ENCODE peak calls at places on chromosomes 3 and 15, in seven cellular contexts. L is heart right ventricle; T is CD8-positive, alpha-beta T cell; G is dorsolateral prefrontal cortex; Y is prostate gland; M is sigmoid colon; Z is IMR-90. V is an unnamed sample.

GRCh38 chr3:8336456-8336855 is 165.2 kb upstream of the LMCD1 start:
- DNase-seq in L (no peak), T (no peak), Y (no peak), Z (no peak), M (no peak), G (no peak), V (no peak)

GRCh38 chr15:74817370-74817737 is 4.7 kb downstream of the LMAN1L start:
- DNase-seq in L (peak; percentile 58), Z (peak; percentile 16), Y (peak; percentile 73), G (no peak), M (no peak), T (no peak), V (no peak)

GRCh38 chr3:156576887-156577427 is 22.0 kb upstream of the SSR3 start:
- DNase-seq in L (no peak), Y (no peak), M (no peak), G (no peak), T (no peak), Z (no peak), V (no peak)

GRCh38 chr3:105842449-105842848 is 26.4 kb downstream of the CBLB start:
- DNase-seq in Z (no peak), G (no peak), T (no peak), Y (no peak), L (no peak), M (no peak), V (no peak)

GRCh38 chr3:115021061-115021460 is 126.0 kb downstream of the ZBTB20 start:
- DNase-seq in Y (no peak), M (no peak), Z (no peak), L (no peak), G (no peak), T (no peak), V (no peak)

GRCh38 chr3:17162116-17162515 is 277.4 kb downstream of the PLCL2 start:
- DNase-seq in Z (no peak), Y (no peak), G (no peak), M (no peak), T (no peak), L (no peak), V (no peak)

GRCh38 chr3:36826240-36826639 is 61.9 kb upstream of the DCLK3 start:
- DNase-seq in G (no peak), L (no peak), T (no peak), Z (no peak), Y (no peak), M (no peak), V (no peak)

GRCh38 chr15:39701988-39702387 is 80.7 kb downstream of the FSIP1 start:
- DNase-seq in G (no peak), M (no peak), L (no peak), Y (no peak), T (no peak), Z (no peak), V (no peak)

GRCh38 chr3:5426094-5426883 is 238.8 kb downstream of the EDEM1 start:
- DNase-seq in G (peak; percentile 88), Z (peak; percentile 22), T (peak; percentile 21), L (peak; percentile 71), M (peak; percentile 77), Y (peak; percentile 65), V (no peak)

GRCh38 chr3:36932979-36933378 is 11.9 kb downstream of the TRANK1 start:
- DNase-seq in T (no peak), L (no peak), G (no peak), Z (peak; percentile 44), Y (no peak), M (no peak), V (no peak)

GRCh38 chr15:99443768-99444446 is 121.9 kb upstream of the MEF2A start:
- DNase-seq in M (peak; percentile 57), Y (peak; percentile 3), T (no peak), Z (no peak), L (no peak), G (no peak), V (no peak)

GRCh38 chr3:51937611-51938450 is 3.9 kb downstream of the RRP9 start:
- DNase-seq in M (peak; percentile 55), G (no peak), Y (no peak), L (no peak), Z (no peak), T (no peak), V (no peak)

GRCh38 chr15:92650256-92650655 is 5.3 kb downstream of the FAM174B start:
- DNase-seq in Y (no peak), G (no peak), M (no peak), T (no peak), Z (no peak), L (no peak), V (no peak)

GRCh38 chr3:99838755-99839154 is 21.1 kb downstream of the CMSS1 start:
- DNase-seq in G (no peak), L (no peak), M (no peak), Z (no peak), T (no peak), Y (no peak), V (no peak)

GRCh38 chr3:174620855-174621457 is 238.2 kb upstream of the NAALADL2 start:
- DNase-seq in L (no peak), Z (no peak), M (no peak), Y (no peak), T (no peak), G (no peak), V (no peak)

GRCh38 chr3:64163755-64164148 is 61.5 kb downstream of the PRICKLE2 start:
- DNase-seq in Z (peak; percentile 96), Y (no peak), L (no peak), G (no peak), T (no peak), M (no peak), V (peak; percentile 93)

GRCh38 chr15:22969512-22969911 is 10.7 kb downstream of the CYFIP1 start:
- DNase-seq in M (no peak), Z (no peak), G (no peak), L (no peak), T (no peak), Y (no peak), V (no peak)

GRCh38 chr3:10507331-10507730 is 1.9 kb upstream of the ATP2B2 start:
- DNase-seq in G (no peak), Z (no peak), T (no peak), L (no peak), M (no peak), Y (no peak), V (no peak)
- H3K27me3 ChIP-seq in G (no peaks in the 10 kb centered on the region), Z (peaks cover 60% of the 10 kb centered on the region), T (no peaks in the 10 kb centered on the region), L (peaks cover 38% of the 10 kb centered on the region), M (peaks cover 31% of the 10 kb centered on the region), Y (peaks cover 14% of the 10 kb centered on the region), V (peaks cover 21% of the 10 kb centered on the region)

DNA sequence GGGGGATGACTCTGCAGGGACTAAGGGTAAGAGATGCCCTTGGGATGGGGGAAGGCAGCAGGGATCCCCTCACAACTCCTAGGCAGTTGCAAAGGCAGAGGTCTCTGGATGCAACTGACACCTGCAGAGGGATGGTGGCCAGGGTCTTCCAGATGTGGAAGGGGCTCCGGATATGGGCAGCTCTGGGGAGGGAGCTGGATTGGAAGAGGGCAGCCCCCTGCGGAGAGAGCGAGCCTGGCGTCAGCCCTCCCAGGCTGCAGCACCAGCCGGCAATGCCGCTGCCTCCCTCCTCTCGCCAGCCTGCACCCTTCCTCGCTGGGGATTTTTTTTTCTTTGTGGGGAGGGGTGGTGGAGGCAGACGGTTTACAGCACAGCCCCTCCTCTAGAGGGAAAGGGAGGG is 1.7 kb downstream of the INSYN1 start:
- DNase-seq in M (no peak), G (no peak), L (no peak), Z (no peak), Y (no peak), T (no peak), V (no peak)
- H3K4me3 ChIP-seq in M (peak overlapping the region; percentile 46), G (peak overlapping the region; percentile 65), L (peak overlapping the region; percentile 69), Z (no peak overlapping the region), Y (peak overlapping the region; percentile 59), T (no peak overlapping the region), V (no peak overlapping the region)

GRCh38 chr3:42501681-42502428 is 588 bp upstream of the VIPR1 start:
- DNase-seq in L (peak; percentile 72), G (no peak), T (peak; percentile 49), Z (peak; percentile 2), M (peak; percentile 68), Y (peak; percentile 76), V (no peak)
- TF ChIP-seq CTCF in L (peak; percentile 55), G (peak; percentile 70), T (peak; percentile 65), Z (peak; percentile 35), M (no peak), Y (peak; percentile 88), V (peak; percentile 57)

DNA sequence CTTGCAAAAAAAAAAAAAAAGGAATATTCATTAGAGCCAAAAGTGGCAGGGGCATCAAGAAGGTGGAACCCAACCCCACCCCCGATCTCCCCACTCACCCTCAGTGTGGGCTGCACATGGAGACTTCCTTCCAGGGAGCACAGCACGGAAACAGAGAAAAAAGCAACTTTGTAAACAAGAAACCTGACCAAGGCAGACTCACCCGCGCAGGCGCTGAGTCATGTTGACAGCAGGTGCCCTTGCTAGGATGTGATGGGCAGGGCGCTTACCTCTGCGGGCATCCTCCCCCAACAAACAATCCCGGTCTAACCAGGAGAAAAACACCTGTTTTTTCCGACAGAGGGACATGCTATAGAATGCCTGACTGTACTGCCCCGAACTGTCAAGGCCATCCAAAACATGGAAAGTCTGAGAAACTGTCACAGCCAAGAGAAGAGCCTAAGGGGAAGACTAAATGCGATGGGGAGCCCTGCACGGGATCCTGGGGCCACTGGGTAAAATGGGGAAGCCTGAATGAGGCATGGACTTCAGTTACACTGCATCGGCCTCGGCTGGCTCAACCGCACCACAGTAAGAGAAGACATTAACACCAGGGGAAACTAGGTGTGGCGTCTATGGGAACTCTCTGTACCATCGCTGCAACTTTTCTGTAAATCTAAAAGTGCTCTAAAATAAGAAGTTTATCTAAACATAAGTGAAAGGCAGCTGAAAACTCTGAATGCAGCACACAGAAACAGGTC is 66.7 kb upstream of the GATA2 start:
- DNase-seq in M (peak; percentile 19), L (no peak), Z (peak; percentile 17), T (no peak), G (no peak), Y (no peak), V (no peak)
- H3K27me3 ChIP-seq in M (peaks cover 22% of the 10 kb centered on the region), L (peaks cover 41% of the 10 kb centered on the region), Z (peaks cover 57% of the 10 kb centered on the region), T (no peaks in the 10 kb centered on the region), G (peaks cover 16% of the 10 kb centered on the region), Y (no peaks in the 10 kb centered on the region), V (peaks cover 3% of the 10 kb centered on the region)

GRCh38 chr15:68209735-68210408 is 4.7 kb upstream of the CALML4 start:
- DNase-seq in G (no peak), Z (no peak), L (no peak), M (peak; percentile 62), T (peak; percentile 3), Y (no peak), V (no peak)

GRCh38 chr15:68211656-68212320 is 6.7 kb upstream of the CALML4 start:
- DNase-seq in M (peak; percentile 62), Y (no peak), L (no peak), T (no peak), Z (no peak), G (no peak), V (no peak)

GRCh38 chr15:68210821-68211655 is 5.9 kb upstream of the CALML4 start:
- DNase-seq in L (peak; percentile 73), Z (peak; percentile 42), Y (no peak), T (peak; percentile 38), M (peak; percentile 87), G (peak; percentile 84), V (no peak)

GRCh38 chr15:68209272-68209671 is 4.1 kb upstream of the CALML4 start:
- DNase-seq in Z (no peak), G (no peak), Y (no peak), L (no peak), M (peak; percentile 63), T (no peak), V (no peak)

DNA sequence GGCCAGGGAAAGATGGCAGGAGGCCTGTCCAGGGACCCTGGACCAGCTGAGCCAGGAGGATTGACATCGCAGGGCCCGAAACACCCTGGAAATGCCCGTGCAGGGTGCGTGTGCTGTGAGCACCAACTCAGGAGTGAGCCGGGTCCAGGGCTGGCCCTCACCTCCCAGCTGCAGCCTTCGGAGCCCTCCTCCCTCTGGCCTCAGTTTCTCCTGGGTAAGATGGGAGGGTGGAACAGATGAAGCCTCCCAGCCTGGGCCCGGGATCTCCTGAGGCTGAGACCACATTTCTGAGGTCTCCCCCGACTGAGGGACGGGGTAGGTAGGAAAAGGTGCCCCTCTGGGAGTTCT is 5.3 kb upstream of the CALML4 start:
- DNase-seq in M (no peak), T (no peak), L (no peak), Y (no peak), G (no peak), Z (no peak), V (no peak)
- H3K4me3 ChIP-seq in M (no peak overlapping the region), T (no peak overlapping the region), L (no peak overlapping the region), Y (no peak overlapping the region), G (peak overlapping the region; percentile 55), Z (no peak overlapping the region), V (peak overlapping the region; percentile 24)

V was measured in BJ.